ENCODE peak calls at places on chromosomes 4 and X, in nine cellular contexts. V is NAMALWA, D is stromal cell of bone marrow, C is Caki2, J is NCI-H1105 treated with DMSO at 0.1 percent for 48 hours, B is lower lobe of right lung, S is T-helper 1 cell, Q is HTR-8/SVneo, R is globus pallidus. E is an unnamed sample.

GRCh38 chrX:134836497-134836968 is 154.3 kb upstream of the SMIM10 start:
- DNase-seq in D (no peak), B (no peak), R (no peak), V (no peak), Q (no peak), C (no peak), J (no peak), S (no peak), E (peak)

GRCh38 chrX:1391707-1392375 is at the start of gene SLC25A6:
- DNase-seq in R (peak), D (peak), C (peak), S (peak), V (peak), J (no peak), Q (peak), B (peak), E (peak)

GRCh38 chr4:76969493-76969892 is 19.9 kb downstream of the SEPTIN11 start:
- DNase-seq in J (no peak), S (no peak), Q (no peak), B (no peak), V (no peak), D (no peak), C (no peak), R (no peak), E (no peak)

GRCh38 chr4:85498068-85498733 is 23.3 kb downstream of the ARHGAP24 start:
- DNase-seq in S (no peak), B (peak), R (peak), D (peak), J (no peak), Q (no peak), V (peak), C (no peak), E (peak)

GRCh38 chr4:77443941-77444340 is 161.7 kb upstream of the CXCL13 start:
- DNase-seq in D (peak), C (no peak), B (no peak), Q (no peak), J (no peak), V (no peak), S (no peak), R (no peak), E (no peak)

GRCh38 chrX:69107231-69107739 is 58.0 kb downstream of the PJA1 start:
- DNase-seq in D (no peak), C (no peak), J (no peak), B (no peak), Q (no peak), S (no peak), V (no peak), R (no peak), E (no peak)

GRCh38 chr4:144615182-144615581 is 30.8 kb upstream of the HHIP start:
- DNase-seq in S (no peak), J (no peak), Q (no peak), D (peak), V (no peak), C (no peak), R (no peak), B (no peak), E (no peak)

GRCh38 chr4:26050212-26050643 is 136.2 kb downstream of the SMIM20 start:
- DNase-seq in D (no peak), R (peak), S (no peak), Q (no peak), J (no peak), B (peak), V (no peak), C (no peak), E (no peak)

GRCh38 chr4:86557526-86557925 is 36.6 kb upstream of the PTPN13 start:
- DNase-seq in J (no peak), B (no peak), S (no peak), C (no peak), V (no peak), D (no peak), Q (no peak), R (no peak), E (no peak)

GRCh38 chrX:114152130-114152529 is 431.8 kb upstream of the HTR2C start:
- DNase-seq in B (no peak), J (no peak), S (no peak), Q (peak), V (no peak), C (peak), R (no peak), D (peak), E (peak)

GRCh38 chr4:81491943-81492342 is 20.2 kb upstream of the RASGEF1B start:
- DNase-seq in C (no peak), Q (no peak), S (no peak), R (no peak), V (peak), J (no peak), B (no peak), D (no peak), E (no peak)

GRCh38 chrX:38841766-38842165 is 40.5 kb downstream of the MID1IP1 start:
- DNase-seq in Q (no peak), V (no peak), S (no peak), J (no peak), R (no peak), D (no peak), C (no peak), B (no peak), E (no peak)

GRCh38 chrX:96563663-96564062 is 121.0 kb upstream of the DIAPH2 start:
- DNase-seq in R (no peak), V (no peak), B (no peak), D (peak), J (no peak), Q (no peak), S (no peak), C (peak), E (no peak)

GRCh38 chrX:135931644-135932487 is 38.4 kb downstream of the SAGE1 start:
- DNase-seq in C (peak), D (peak), R (peak), S (peak), B (peak), Q (no peak), V (peak), J (peak), E (no peak)

GRCh38 chr4:159360549-159360948 is 257.7 kb downstream of the RAPGEF2 start:
- DNase-seq in J (no peak), Q (peak), B (no peak), S (no peak), R (no peak), V (no peak), C (no peak), D (peak), E (peak)

GRCh38 chrX:140431521-140431920 is 73.3 kb downstream of the SOX3 start:
- DNase-seq in C (no peak), R (no peak), J (no peak), Q (no peak), S (no peak), B (no peak), V (no peak), D (no peak), E (peak)

GRCh38 chr4:38328963-38329729 is 334.9 kb upstream of the KLF3 start:
- DNase-seq in R (no peak), Q (no peak), J (no peak), B (no peak), V (no peak), D (no peak), C (no peak), S (no peak), E (no peak)

GRCh38 chr4:156377036-156377700 is 423.5 kb upstream of the CTSO start:
- DNase-seq in C (no peak), R (no peak), D (peak), S (no peak), V (no peak), J (no peak), Q (peak), B (no peak), E (peak)

GRCh38 chrX:53714580-53715335 is 28.2 kb upstream of the HUWE1 start:
- DNase-seq in B (peak), R (no peak), C (peak), Q (no peak), V (peak), D (peak), J (no peak), S (peak), E (no peak)

GRCh38 chrX:32877592-32877991 is 333.8 kb downstream of the DMD start:
- DNase-seq in J (no peak), Q (peak), B (no peak), C (peak), D (no peak), R (no peak), S (no peak), V (no peak), E (no peak)

GRCh38 chr4:140952709-140953108 is 180.6 kb downstream of the RNF150 start:
- DNase-seq in D (no peak), C (no peak), J (no peak), R (no peak), V (no peak), Q (no peak), B (no peak), S (no peak), E (peak)

GRCh38 chrX:45557390-45557789 is 356.7 kb upstream of the DIPK2B start:
- DNase-seq in Q (no peak), C (no peak), D (no peak), V (peak), J (no peak), S (no peak), B (no peak), R (no peak), E (no peak)

GRCh38 chrX:13899607-13900006 is 82.7 kb upstream of the GPM6B start:
- DNase-seq in R (no peak), D (peak), B (no peak), Q (peak), J (peak), V (no peak), C (peak), S (no peak), E (peak)

GRCh38 chr4:139076016-139076744 is 60.6 kb downstream of the NOCT start:
- DNase-seq in V (no peak), Q (no peak), C (no peak), B (no peak), D (no peak), J (no peak), S (no peak), R (no peak), E (no peak)

GRCh38 chrX:120311632-120312000 is 355 bp upstream of the TMEM255A start:
- DNase-seq in S (no peak), B (no peak), V (no peak), D (no peak), R (no peak), C (peak), Q (no peak), J (peak), E (no peak)

GRCh38 chr4:1043658-1044468 is 32.4 kb downstream of the FGFRL1 start:
- DNase-seq in C (peak), D (peak), J (no peak), S (no peak), R (peak), B (peak), Q (peak), V (no peak), E (peak)

GRCh38 chr4:94463771-94464170 is 12.0 kb downstream of the PDLIM5 start:
- DNase-seq in C (no peak), B (no peak), V (no peak), D (no peak), Q (no peak), R (no peak), S (no peak), J (no peak), E (no peak)

GRCh38 chr4:23333946-23334878 is 555.6 kb downstream of the PPARGC1A start:
- DNase-seq in S (peak), C (peak), V (peak), D (peak), R (peak), B (no peak), J (peak), Q (peak), E (peak)

GRCh38 chr4:16078195-16078756 is 5.5 kb downstream of the PROM1 start:
- DNase-seq in C (no peak), Q (no peak), B (no peak), V (no peak), D (no peak), R (no peak), J (no peak), S (no peak), E (no peak)

GRCh38 chr4:165861378-165861777 is 11.7 kb upstream of the TLL1 start:
- DNase-seq in V (no peak), B (no peak), R (no peak), J (no peak), D (no peak), Q (no peak), S (no peak), C (no peak), E (no peak)

GRCh38 chrX:70134116-70134477 is 850 bp downstream of the IGBP1 start:
- DNase-seq in S (no peak), B (no peak), V (no peak), Q (peak), R (no peak), D (no peak), J (no peak), C (no peak), E (no peak)